ENCODE peak calls at places on chromosome 10, in five cellular contexts. Z, H, W, K and O are unnamed samples.

GRCh38 chr10:60463726-60464125 is 74.1 kb upstream of the ANK3 start:
- DNase-seq in Z (no peak), H (no peak), W (no peak), K (no peak), O (no peak)

GRCh38 chr10:19498348-19499290 is 317.6 kb upstream of the PLXDC2 start:
- DNase-seq in Z (no peak), H (no peak), W (no peak), K (no peak), O (no peak)

GRCh38 chr10:11057448-11057847 is 39.8 kb downstream of the CELF2 start:
- DNase-seq in Z (no peak), H (no peak), W (no peak), K (no peak), O (no peak)

GRCh38 chr10:2037246-2037645 is 299.9 kb upstream of the ADARB2 start:
- DNase-seq in Z (no peak), H (no peak), W (no peak), K (no peak), O (no peak)

GRCh38 chr10:133335238-133336122 is 1.2 kb downstream of the CALY start:
- DNase-seq in Z (no peak), H (no peak), W (peak), K (peak), O (no peak)

GRCh38 chr10:100999742-101000601 is at the start of gene LZTS2:
- DNase-seq in Z (no peak), H (no peak), W (no peak), K (no peak), O (no peak)

GRCh38 chr10:2020841-2021240 is 283.5 kb upstream of the ADARB2 start:
- DNase-seq in Z (no peak), H (no peak), W (no peak), K (no peak), O (no peak)

GRCh38 chr10:17428096-17428615 is 26.2 kb downstream of the ST8SIA6 start:
- DNase-seq in Z (no peak), H (no peak), W (no peak), K (no peak), O (no peak)

GRCh38 chr10:124003070-124003419 is 90.4 kb downstream of the CHST15 start:
- DNase-seq in Z (no peak), H (no peak), W (no peak), K (no peak), O (no peak)

GRCh38 chr10:70993051-70993450 is 104.7 kb upstream of the PCBD1 start:
- DNase-seq in Z (no peak), H (no peak), W (no peak), K (no peak), O (no peak)

GRCh38 chr10:26064106-26064505 is 130.1 kb downstream of the MYO3A start:
- DNase-seq in Z (no peak), H (no peak), W (no peak), K (no peak), O (no peak)

GRCh38 chr10:98431016-98431415 is 15.7 kb downstream of the HPS1 start:
- DNase-seq in Z (no peak), H (no peak), W (no peak), K (no peak), O (no peak)

GRCh38 chr10:26407406-26407969 is 30.7 kb upstream of the APBB1IP start:
- DNase-seq in Z (no peak), H (no peak), W (no peak), K (no peak), O (no peak)

GRCh38 chr10:114718386-114718785 is 60.3 kb upstream of the ABLIM1 start:
- DNase-seq in Z (no peak), H (no peak), W (no peak), K (no peak), O (no peak)

GRCh38 chr10:43264324-43264986 is 2.4 kb downstream of the RASGEF1A start:
- DNase-seq in Z (no peak), H (no peak), W (no peak), K (no peak), O (no peak)

GRCh38 chr10:26516540-26517101 is 78.5 kb downstream of the APBB1IP start:
- DNase-seq in Z (no peak), H (no peak), W (no peak), K (no peak), O (no peak)

GRCh38 chr10:130045091-130045652 is 65.5 kb downstream of the C10orf143 start:
- DNase-seq in Z (no peak), H (no peak), W (no peak), K (no peak), O (no peak)

GRCh38 chr10:43816351-43817321 is 168.0 kb upstream of the ZNF32 start:
- DNase-seq in Z (peak), H (no peak), W (no peak), K (peak), O (no peak)

GRCh38 chr10:132145521-132146185 is 41.1 kb upstream of the DPYSL4 start:
- DNase-seq in Z (no peak), H (peak), W (peak), K (no peak), O (no peak)

GRCh38 chr10:119166564-119166963 is 1.1 kb upstream of the SFXN4 start:
- DNase-seq in Z (no peak), H (no peak), W (no peak), K (no peak), O (no peak)

GRCh38 chr10:99906470-99906869 is 103.3 kb downstream of the DNMBP start:
- DNase-seq in Z (no peak), H (no peak), W (peak), K (no peak), O (peak)